ENCODE peak calls at places on chromosomes 1 and 21, in nine cellular contexts. W, T, F, M, V, N, H, L and J are unnamed samples.

GRCh38 chr1:65527211-65527610 is 106.7 kb downstream of the LEPR start:
- DNase-seq in W (peak), T (peak), F (no peak), M (peak), V (no peak), N (no peak), H (no peak), L (peak), J (no peak)

GRCh38 chr1:233998926-233999325 is 94.5 kb downstream of the SLC35F3 start:
- DNase-seq in W (no peak), T (no peak), F (no peak), M (no peak), V (no peak), N (no peak), H (no peak), L (no peak), J (no peak)

GRCh38 chr1:177048314-177049069 is 116.0 kb downstream of the ASTN1 start:
- DNase-seq in W (no peak), T (no peak), F (no peak), M (no peak), V (no peak), N (no peak), H (no peak), L (no peak), J (no peak)

GRCh38 chr1:29642519-29642918 is 406.2 kb downstream of the PTPRU start:
- DNase-seq in W (no peak), T (no peak), F (no peak), M (no peak), V (no peak), N (peak), H (no peak), L (no peak), J (no peak)

GRCh38 chr1:86380257-86380861 is 15.8 kb downstream of the ODF2L start:
- DNase-seq in W (peak), T (no peak), F (peak), M (peak), V (no peak), N (no peak), H (no peak), L (peak), J (peak)

GRCh38 chr1:16144325-16145029 is 11.4 kb downstream of the EPHA2 start:
- DNase-seq in W (no peak), T (no peak), F (no peak), M (no peak), V (no peak), N (no peak), H (no peak), L (no peak), J (no peak)

GRCh38 chr1:203268901-203269653 is 36.2 kb upstream of the BTG2 start:
- DNase-seq in W (peak), T (peak), F (peak), M (peak), V (no peak), N (peak), H (no peak), L (peak), J (no peak)

GRCh38 chr1:55970711-55971110 is 608.7 kb downstream of the PLPP3 start:
- DNase-seq in W (peak), T (no peak), F (no peak), M (peak), V (no peak), N (no peak), H (no peak), L (peak), J (no peak)

GRCh38 chr1:6984996-6985395 is 199.7 kb downstream of the CAMTA1 start:
- DNase-seq in W (no peak), T (no peak), F (peak), M (no peak), V (peak), N (no peak), H (no peak), L (no peak), J (no peak)

GRCh38 chr21:36727886-36728285 is 29.0 kb downstream of the SIM2 start:
- DNase-seq in W (no peak), T (no peak), F (no peak), M (no peak), V (no peak), N (no peak), H (no peak), L (no peak), J (no peak)

GRCh38 chr1:185062710-185063370 is 17.5 kb downstream of the RNF2 start:
- DNase-seq in W (peak), T (no peak), F (no peak), M (peak), V (no peak), N (no peak), H (no peak), L (peak), J (no peak)

GRCh38 chr1:3459051-3459908 is 4.8 kb downstream of the ARHGEF16 start:
- DNase-seq in W (no peak), T (no peak), F (no peak), M (no peak), V (no peak), N (no peak), H (no peak), L (no peak), J (no peak)

GRCh38 chr1:111148376-111148881 is 8.4 kb downstream of the CEPT1 start:
- DNase-seq in W (no peak), T (no peak), F (no peak), M (no peak), V (no peak), N (no peak), H (no peak), L (no peak), J (no peak)